ENCODE peak calls at places on chromosome 18, in seven cellular contexts. Q is PC-9, P is AG09319, M is NCI-H2029 treated with DMSO at 0.1 percent for 48 hours, X is right lobe of liver, E is tibial nerve, U is MM.1S. A is an unnamed sample.

GRCh38 chr18:28176933-28177827 is at the start of gene CDH2:
- DNase-seq in Q (peak), U (peak), M (peak), P (peak), X (peak), E (no peak), A (no peak)

GRCh38 chr18:10064267-10064666 is 150.5 kb downstream of the VAPA start:
- DNase-seq in E (no peak), U (no peak), P (no peak), X (no peak), M (no peak), Q (no peak), A (no peak)

GRCh38 chr18:36179562-36180334 is 7.5 kb upstream of the MOCOS start:
- DNase-seq in M (no peak), X (peak), Q (no peak), P (peak), U (no peak), E (peak), A (no peak)

GRCh38 chr18:23386317-23386716 is 66.8 kb upstream of the RIOK3 start:
- DNase-seq in P (no peak), Q (peak), M (no peak), X (no peak), U (no peak), E (no peak), A (no peak)

GRCh38 chr18:45505497-45506206 is 109.6 kb upstream of the SLC14A2 start:
- DNase-seq in M (no peak), E (no peak), Q (no peak), X (no peak), U (no peak), P (peak), A (no peak)

GRCh38 chr18:63260075-63260754 is 59.4 kb downstream of the BCL2 start:
- DNase-seq in X (no peak), P (no peak), E (no peak), Q (no peak), U (no peak), M (no peak), A (no peak)

GRCh38 chr18:79368681-79369080 is 27.0 kb upstream of the NFATC1 start:
- DNase-seq in M (no peak), X (no peak), E (no peak), Q (no peak), P (no peak), U (no peak), A (peak)

GRCh38 chr18:697771-698170 is 14.7 kb downstream of the ENOSF1 start:
- DNase-seq in U (no peak), P (no peak), X (no peak), Q (no peak), M (no peak), E (no peak), A (no peak)

GRCh38 chr18:51135795-51136194 is 61.7 kb downstream of the MEX3C start:
- DNase-seq in P (no peak), M (no peak), Q (no peak), U (no peak), X (no peak), E (no peak), A (no peak)

GRCh38 chr18:22514655-22515054 is 96.9 kb upstream of the CTAGE1 start:
- DNase-seq in Q (no peak), M (no peak), P (no peak), U (no peak), E (no peak), X (no peak), A (no peak)

GRCh38 chr18:9697121-9697520 is 11.0 kb upstream of the RAB31 start:
- DNase-seq in P (no peak), E (no peak), M (no peak), X (peak), U (no peak), Q (no peak), A (no peak)

GRCh38 chr18:30915336-30915988 is 127.1 kb downstream of the DSC3 start:
- DNase-seq in P (no peak), M (no peak), Q (no peak), X (no peak), E (no peak), U (no peak), A (no peak)

GRCh38 chr18:57585846-57586242 is 658 bp downstream of the FECH start:
- DNase-seq in X (no peak), E (no peak), M (no peak), U (peak), Q (no peak), P (no peak), A (no peak)